ENCODE peak calls at places on chromosome 15, in nine cellular contexts. S is epithelial cell of esophagus, R is cardiac muscle cell, O is hepatocyte, G is upper lobe of right lung, A is AG04450, K is GM23248, H is aorta, T is A549. U is an unnamed sample.
A peak's percentile ranks its signal among the peaks of the same experiment; 100 is the strongest.

GRCh38 chr15:71296032-71296686 is 180.9 kb downstream of the THSD4 start:
- DNase-seq in S (peak; percentile 90), R (peak; percentile 56), O (peak; percentile 39), G (no peak), A (no peak), K (peak; percentile 76), H (no peak), T (peak; percentile 59), U (peak; percentile 41)

GRCh38 chr15:99671926-99672701 is 61.1 kb downstream of the LYSMD4 start:
- DNase-seq in S (no peak), R (no peak), O (no peak), G (no peak), A (no peak), K (no peak), H (no peak), T (no peak), U (no peak)

GRCh38 chr15:60899322-60899966 is 329.7 kb downstream of the RORA start:
- DNase-seq in S (no peak), R (no peak), O (no peak), G (no peak), A (no peak), K (no peak), H (no peak), T (no peak), U (no peak)

GRCh38 chr15:75063889-75064288 is 40.5 kb downstream of the PPCDC start:
- DNase-seq in S (no peak), R (no peak), O (no peak), G (peak; percentile 43), A (no peak), K (no peak), H (no peak), T (no peak), U (no peak)

GRCh38 chr15:74396445-74397238 is 29.2 kb upstream of the CYP11A1 start:
- DNase-seq in S (peak; percentile 99), R (no peak), O (peak; percentile 70), G (no peak), A (no peak), K (peak; percentile 86), H (no peak), T (peak; percentile 61), U (peak; percentile 53)

GRCh38 chr15:69410290-69410874 is 3.8 kb upstream of the KIF23 start:
- DNase-seq in S (peak; percentile 86), R (no peak), O (no peak), G (no peak), A (no peak), K (peak; percentile 32), H (no peak), T (peak; percentile 84), U (no peak)

GRCh38 chr15:75171408-75171807 is 30.3 kb upstream of the C15orf39 start:
- DNase-seq in S (peak; percentile 49), R (peak; percentile 69), O (no peak), G (peak; percentile 67), A (peak; percentile 38), K (peak; percentile 85), H (no peak), T (no peak), U (no peak)

GRCh38 chr15:69869881-69870465 is 227.7 kb downstream of the TLE3 start:
- DNase-seq in S (no peak), R (peak; percentile 94), O (no peak), G (no peak), A (no peak), K (no peak), H (no peak), T (no peak), U (no peak)

GRCh38 chr15:88872106-88872505 is 23.2 kb downstream of the HAPLN3 start:
- DNase-seq in S (no peak), R (no peak), O (no peak), G (no peak), A (no peak), K (no peak), H (no peak), T (no peak), U (no peak)

GRCh38 chr15:74417230-74417629 is 16.5 kb downstream of the SEMA7A start:
- DNase-seq in S (peak; percentile 60), R (peak; percentile 56), O (no peak), G (no peak), A (no peak), K (peak; percentile 88), H (no peak), T (no peak), U (no peak)

GRCh38 chr15:71115567-71116351 is 488 bp downstream of the THSD4 start:
- DNase-seq in S (peak; percentile 67), R (peak; percentile 67), O (peak; percentile 65), G (peak; percentile 85), A (no peak), K (peak; percentile 81), H (peak; percentile 83), T (peak; percentile 67), U (no peak)

GRCh38 chr15:62254137-62254934 is 89.3 kb upstream of the C2CD4B start:
- DNase-seq in S (peak; percentile 67), R (peak; percentile 77), O (peak; percentile 87), G (peak; percentile 72), A (peak; percentile 10), K (peak; percentile 73), H (peak; percentile 87), T (peak; percentile 56), U (no peak)

GRCh38 chr15:92899910-92900711 is at the start of gene CHD2:
- DNase-seq in S (peak; percentile 91), R (peak; percentile 87), O (peak; percentile 90), G (peak; percentile 75), A (peak; percentile 41), K (peak; percentile 89), H (no peak), T (peak; percentile 87), U (no peak)

GRCh38 chr15:81166949-81167816 is 29.5 kb upstream of the IL16 start:
- DNase-seq in S (no peak), R (no peak), O (no peak), G (no peak), A (no peak), K (peak; percentile 43), H (no peak), T (no peak), U (no peak)

GRCh38 chr15:70569139-70569717 is 194.1 kb downstream of the UACA start:
- DNase-seq in S (peak; percentile 26), R (peak; percentile 79), O (peak; percentile 69), G (no peak), A (peak; percentile 38), K (peak; percentile 61), H (no peak), T (peak; percentile 67), U (peak; percentile 57)

DNA sequence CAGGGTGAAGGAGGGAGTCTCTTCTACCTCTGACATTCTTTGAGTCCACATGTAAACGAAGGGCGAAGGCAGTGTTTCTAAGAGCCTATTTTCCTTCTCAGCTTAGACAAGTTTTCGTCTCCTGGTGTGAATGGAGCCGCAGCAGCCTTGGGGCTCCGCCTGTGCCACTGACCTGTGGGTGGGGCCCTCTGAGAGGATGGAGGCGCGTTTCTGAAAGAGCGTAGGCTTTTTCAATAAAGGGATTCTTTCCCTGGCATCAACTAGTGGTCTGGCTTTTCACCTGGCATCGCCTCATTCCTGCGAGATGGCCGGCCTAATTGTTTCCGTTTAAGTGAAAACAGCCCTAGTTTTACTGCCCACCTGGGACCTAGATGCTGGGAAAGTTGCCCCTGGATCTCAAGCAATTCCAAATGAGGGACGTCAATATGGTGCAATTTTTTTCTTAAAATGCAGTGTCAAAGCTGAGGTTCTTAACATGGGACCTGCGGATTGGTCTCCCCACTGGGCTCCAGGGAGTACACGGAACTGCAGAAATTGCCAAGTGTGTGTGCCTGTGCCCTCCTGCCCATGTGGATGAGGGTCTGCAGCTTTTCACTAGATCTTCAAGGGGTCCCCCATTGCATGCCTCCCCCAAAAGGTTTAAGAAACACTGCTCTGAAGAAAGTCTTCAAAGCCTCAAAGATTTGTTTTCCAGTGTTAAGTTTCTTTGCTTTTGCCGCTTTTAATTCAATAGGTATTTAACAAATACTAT is 969 bp downstream of the GLDN start:
- DNase-seq in S (no peak), R (no peak), O (no peak), G (no peak), A (no peak), K (peak; percentile 23), H (no peak), T (no peak), U (no peak)
- H3K4me3 ChIP-seq in S (no peak overlapping the region), R (peak overlapping the region; percentile 46), O (no peak overlapping the region), G (peak overlapping the region; percentile 51), A (no peak overlapping the region), K (peak overlapping the region; percentile 67), H (peak overlapping the region; percentile 66), T (peak overlapping the region; percentile 44), U (no peak overlapping the region)

DNA sequence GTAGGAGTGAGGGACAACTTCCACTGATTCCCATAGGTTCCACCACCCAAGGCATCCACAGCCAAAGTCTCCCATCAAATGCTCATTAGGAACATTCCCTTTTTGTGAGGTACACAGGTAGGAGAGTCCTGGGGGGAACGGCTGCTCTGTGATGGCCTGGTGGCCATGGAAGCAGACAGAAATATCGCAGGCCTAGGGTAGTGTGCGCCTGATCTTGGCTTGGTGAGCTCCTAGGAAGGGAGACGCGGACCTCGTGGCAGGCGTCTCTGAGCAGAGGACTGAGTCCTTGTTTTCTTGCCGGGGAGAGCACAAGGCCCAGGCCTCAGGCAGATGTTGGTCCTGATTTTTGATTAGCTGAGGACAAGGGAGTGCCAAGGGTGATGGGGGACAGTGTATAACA is 99.5 kb downstream of the SNRPN start:
- DNase-seq in S (no peak), R (no peak), O (no peak), G (no peak), A (no peak), K (no peak), H (peak; percentile 47), T (no peak), U (no peak)
- H3K4me3 ChIP-seq in S (no peak overlapping the region), R (no peak overlapping the region), O (no peak overlapping the region), G (no peak overlapping the region), A (no peak overlapping the region), K (no peak overlapping the region), H (no peak overlapping the region), T (no peak overlapping the region), U (no peak overlapping the region)

GRCh38 chr15:101489633-101490407 is at the start of gene PCSK6:
- DNase-seq in S (peak; percentile 49), R (peak; percentile 28), O (peak; percentile 69), G (no peak), A (no peak), K (peak; percentile 49), H (no peak), T (peak; percentile 66), U (no peak)
- H3K4me3 ChIP-seq in S (peak within 1 kb of the TSS; percentile 25), R (peak within 1 kb of the TSS; percentile 35), O (peak within 1 kb of the TSS; percentile 16), G (peak within 1 kb of the TSS; percentile 38), A (no peak within 1 kb of the TSS), K (peak within 1 kb of the TSS; percentile 32), H (peak within 1 kb of the TSS; percentile 67), T (peak within 1 kb of the TSS; percentile 82), U (peak within 1 kb of the TSS; percentile 37)

DNA sequence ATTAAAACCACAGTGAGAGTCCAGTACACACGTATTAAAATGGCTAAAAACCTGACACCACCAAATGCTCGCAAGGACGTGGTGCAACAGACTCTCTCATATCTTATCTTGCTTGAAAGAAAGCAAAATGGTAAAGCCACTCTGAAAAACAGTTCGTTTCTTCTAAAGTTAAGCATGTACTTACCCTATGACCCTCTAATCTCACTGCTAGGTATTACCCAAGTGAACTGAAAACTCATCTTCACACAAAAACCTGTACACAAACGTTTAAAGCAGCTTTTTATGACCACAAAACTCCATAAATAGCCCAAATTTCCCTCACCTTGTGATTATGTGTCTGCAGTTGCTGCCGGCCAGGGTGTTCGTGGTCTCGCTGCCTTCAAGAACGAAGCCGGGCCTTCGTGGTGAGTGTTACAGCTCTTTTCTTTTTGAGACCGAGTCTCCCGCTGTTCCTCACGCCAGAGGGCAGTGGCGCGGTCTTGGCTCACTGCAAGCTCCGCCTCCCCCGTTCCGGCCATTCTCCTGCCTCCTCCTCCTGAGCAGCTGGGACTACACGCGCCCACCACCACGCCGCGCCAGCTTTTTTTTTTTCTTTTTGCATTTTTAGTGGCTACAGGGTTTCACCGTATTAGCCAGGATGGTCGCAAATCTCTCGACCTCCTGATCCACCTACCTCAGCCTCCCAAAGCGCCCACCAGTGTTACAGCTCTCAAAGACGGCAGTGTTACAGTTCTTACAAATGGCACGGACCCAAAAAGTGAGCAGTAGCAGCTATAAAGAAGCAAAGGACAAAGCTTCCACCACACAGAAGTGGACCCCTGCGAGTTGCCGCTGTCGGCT is 165.4 kb downstream of the TJP1 start:
- DNase-seq in S (no peak), R (peak; percentile 43), O (peak; percentile 84), G (no peak), A (no peak), K (no peak), H (no peak), T (peak; percentile 52), U (no peak)
- H3K4me3 ChIP-seq in S (no peak overlapping the region), R (no peak overlapping the region), O (no peak overlapping the region), G (no peak overlapping the region), A (no peak overlapping the region), K (no peak overlapping the region), H (no peak overlapping the region), T (peak overlapping the region; percentile 50), U (no peak overlapping the region)